ENCODE peak calls at places on chromosomes 13 and 19, in four cellular contexts. D, X, E and V are unnamed samples.
A peak's percentile ranks its signal among the peaks of the same experiment; 100 is the strongest.

GRCh38 chr13:113150545-113151365 is 7.7 kb upstream of the PROZ start:
- DNase-seq in D (peak; percentile 44), X (no peak), E (no peak), V (no peak)

GRCh38 chr13:29361716-29362115 is 233.8 kb downstream of the SLC7A1 start:
- DNase-seq in D (no peak), X (no peak), E (no peak), V (no peak)

GRCh38 chr13:30108913-30109237 is 198.5 kb downstream of the KATNAL1 start:
- DNase-seq in D (no peak), X (peak; percentile 33), E (no peak), V (no peak)

GRCh38 chr19:41755328-41755913 is at the start of gene CEACAM6:
- DNase-seq in D (no peak), X (no peak), E (no peak), V (no peak)

GRCh38 chr13:23671902-23672301 is 101.7 kb downstream of the TNFRSF19 start:
- DNase-seq in D (no peak), X (no peak), E (no peak), V (no peak)

GRCh38 chr13:106230450-106230849 is 305.0 kb downstream of the EFNB2 start:
- DNase-seq in D (no peak), X (no peak), E (no peak), V (peak; percentile 36)

GRCh38 chr13:29100739-29101138 is 280.6 kb downstream of the MTUS2 start:
- DNase-seq in D (no peak), X (no peak), E (no peak), V (no peak)

GRCh38 chr13:32060319-32060924 is 28.8 kb downstream of the FRY start:
- DNase-seq in D (no peak), X (peak; percentile 40), E (no peak), V (no peak)

GRCh38 chr13:65907656-65908441 is 1322.3 kb downstream of the PCDH9 start:
- DNase-seq in D (no peak), X (no peak), E (no peak), V (no peak)

GRCh38 chr19:54684537-54684936 is 21.8 kb downstream of the LILRB4 start:
- DNase-seq in D (no peak), X (peak; percentile 49), E (peak; percentile 46), V (no peak)

GRCh38 chr19:6516659-6517291 is 14.1 kb upstream of the TNFSF9 start:
- DNase-seq in D (peak; percentile 98), X (peak; percentile 60), E (peak; percentile 88), V (peak; percentile 74)

GRCh38 chr13:73421310-73421912 is 362.6 kb downstream of the KLF5 start:
- DNase-seq in D (no peak), X (no peak), E (no peak), V (no peak)

GRCh38 chr13:98480915-98481510 is 95.9 kb downstream of the STK24 start:
- DNase-seq in D (no peak), X (no peak), E (peak; percentile 73), V (no peak)

GRCh38 chr19:43774103-43774939 is 6.5 kb downstream of the KCNN4 start:
- DNase-seq in D (peak; percentile 84), X (peak; percentile 63), E (peak; percentile 96), V (peak; percentile 70)

GRCh38 chr19:4267901-4268815 is 10.9 kb upstream of the SHD start:
- DNase-seq in D (no peak), X (peak; percentile 69), E (no peak), V (no peak)

GRCh38 chr13:112761701-112762689 is 72.2 kb downstream of the ATP11A start:
- DNase-seq in D (no peak), X (no peak), E (no peak), V (no peak)

GRCh38 chr13:85333511-85333910 is 465.7 kb downstream of the SLITRK6 start:
- DNase-seq in D (no peak), X (no peak), E (no peak), V (no peak)

GRCh38 chr19:10617409-10618121 is 7.8 kb upstream of the SLC44A2 start:
- DNase-seq in D (no peak), X (no peak), E (peak; percentile 37), V (no peak)

GRCh38 chr19:12055784-12056183 is 3.0 kb upstream of the ZNF878 start:
- DNase-seq in D (no peak), X (no peak), E (no peak), V (no peak)

GRCh38 chr13:79631260-79631659 is 150.3 kb downstream of the NDFIP2 start:
- DNase-seq in D (no peak), X (no peak), E (no peak), V (peak; percentile 93)

GRCh38 chr13:48493851-48494250 is 39.0 kb downstream of the RCBTB2 start:
- DNase-seq in D (no peak), X (no peak), E (no peak), V (peak; percentile 47)

GRCh38 chr19:38721977-38722773 is 22.1 kb downstream of the CAPN12 start:
- DNase-seq in D (no peak), X (peak; percentile 96), E (no peak), V (no peak)

GRCh38 chr13:113542751-113543424 is 41.7 kb upstream of the TFDP1 start:
- DNase-seq in D (no peak), X (no peak), E (no peak), V (no peak)

GRCh38 chr13:72561791-72562190 is 165.6 kb downstream of the MZT1 start:
- DNase-seq in D (no peak), X (no peak), E (no peak), V (no peak)

GRCh38 chr13:99836291-99836690 is 135.3 kb downstream of the ZIC5 start:
- DNase-seq in D (no peak), X (no peak), E (no peak), V (no peak)

GRCh38 chr13:38530492-38530891 is 156.4 kb upstream of the FREM2 start:
- DNase-seq in D (no peak), X (no peak), E (no peak), V (no peak)

GRCh38 chr19:34504273-34504808 is 22.8 kb downstream of the WTIP start:
- DNase-seq in D (no peak), X (no peak), E (no peak), V (no peak)

GRCh38 chr13:29196409-29197074 is 376.4 kb downstream of the MTUS2 start:
- DNase-seq in D (no peak), X (no peak), E (no peak), V (no peak)

GRCh38 chr13:113742000-113742441 is 17.0 kb upstream of the TMEM255B start:
- DNase-seq in D (no peak), X (peak; percentile 95), E (peak; percentile 33), V (no peak)

DNA sequence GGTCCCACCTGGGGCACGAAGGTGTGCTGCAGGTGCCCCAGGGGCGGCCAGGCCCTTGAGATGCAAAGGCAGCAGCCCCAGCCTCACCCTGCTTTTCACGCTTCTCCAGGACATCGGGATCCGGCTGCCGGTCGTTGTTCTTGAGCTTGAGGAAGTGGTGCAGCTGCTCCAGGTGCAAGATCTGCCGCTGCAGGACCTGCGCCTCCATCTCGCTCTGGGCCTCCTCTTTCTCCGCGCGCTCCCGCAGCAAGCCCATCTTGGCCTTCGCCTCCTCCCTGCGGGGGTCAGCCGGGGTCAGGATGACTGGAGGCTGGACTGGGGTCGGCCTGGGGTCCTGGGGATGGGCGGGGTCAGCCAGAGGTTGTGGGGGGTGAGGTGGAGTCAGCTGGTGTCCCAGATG is 21.5 kb upstream of the EMP3 start:
- DNase-seq in D (no peak), X (no peak), E (no peak), V (no peak)
- H4K20me1 ChIP-seq in D (no peaks in the 10 kb centered on the region), X (no peaks in the 10 kb centered on the region), E (no peaks in the 10 kb centered on the region), V (no peaks in the 10 kb centered on the region)

GRCh38 chr19:18948976-18949356 is 7.9 kb upstream of the HOMER3 start:
- DNase-seq in D (no peak), X (no peak), E (no peak), V (no peak)
- TF ChIP-seq JUN in D (no peak), X (no peak), E (no peak), V (no peak)

GRCh38 chr19:1364070-1364719 is 19.5 kb upstream of the NDUFS7 start:
- DNase-seq in D (no peak), X (no peak), E (no peak), V (no peak)
- H4K20me1 ChIP-seq in D (no peaks in the 10 kb centered on the region), X (no peaks in the 10 kb centered on the region), E (peaks cover 4% of the 10 kb centered on the region), V (no peaks in the 10 kb centered on the region)

DNA sequence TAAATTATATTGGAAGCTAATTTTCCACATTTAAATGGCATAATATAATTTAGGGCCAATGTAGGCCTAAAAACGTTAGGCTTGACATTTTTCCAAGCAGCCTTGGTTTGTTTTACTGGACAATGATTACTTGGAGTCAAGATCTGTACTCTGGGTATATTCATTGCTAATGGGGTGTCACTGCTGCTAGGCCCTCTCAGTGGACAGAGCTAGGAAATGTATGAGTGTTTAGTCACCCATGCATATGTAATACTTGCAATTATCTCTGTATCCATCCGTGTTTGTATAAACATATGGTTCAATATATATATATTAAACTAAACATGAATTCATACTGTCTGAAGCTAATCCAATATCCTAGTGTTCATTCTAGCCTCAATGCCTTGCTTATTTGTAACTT is 598.1 kb downstream of the DCT start:
- DNase-seq in D (no peak), X (no peak), E (no peak), V (no peak)
- TF ChIP-seq JUN in D (no peak), X (no peak), E (no peak), V (no peak)

DNA sequence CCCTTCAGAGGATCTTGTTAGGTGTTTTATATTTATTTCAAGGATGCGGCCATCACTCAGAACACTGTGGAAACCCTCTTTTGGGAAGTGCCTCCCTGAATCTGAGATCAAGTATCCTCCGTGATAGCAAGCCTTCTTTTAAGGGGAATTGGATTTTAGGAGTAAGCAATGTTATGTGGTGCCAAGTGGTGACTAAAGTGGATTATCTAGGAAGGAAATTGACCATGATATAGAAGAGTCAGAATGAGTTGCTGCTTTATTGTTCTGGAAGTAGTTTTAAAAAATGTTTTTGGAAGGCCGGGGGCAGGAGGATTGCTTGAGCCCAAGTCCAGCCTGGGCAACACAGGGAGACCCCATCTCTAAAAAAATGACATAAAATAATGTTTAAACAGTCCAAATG is 6.7 kb downstream of the ERCC5 start:
- DNase-seq in D (no peak), X (no peak), E (no peak), V (no peak)
- H4K20me1 ChIP-seq in D (no peaks in the 10 kb centered on the region), X (peaks cover 3% of the 10 kb centered on the region), E (no peaks in the 10 kb centered on the region), V (no peaks in the 10 kb centered on the region)

GRCh38 chr13:76969488-76970365 is 21.4 kb downstream of the ACOD1 start:
- DNase-seq in D (no peak), X (no peak), E (no peak), V (no peak)
- TF ChIP-seq JUN in D (no peak), X (no peak), E (no peak), V (no peak)

GRCh38 chr19:14554382-14554812 is 17.5 kb downstream of the NDUFB7 start:
- DNase-seq in D (peak; percentile 46), X (peak; percentile 76), E (no peak), V (no peak)
- H4K20me1 ChIP-seq in D (peaks cover 7% of the 10 kb centered on the region), X (no peaks in the 10 kb centered on the region), E (peaks cover 18% of the 10 kb centered on the region), V (no peaks in the 10 kb centered on the region)